ENCODE peak calls at places on chromosomes 3 and 15, in seven cellular contexts. Z, O, G, L, D, U and K are unnamed samples.

GRCh38 chr15:28878209-28878608 is 7.6 kb upstream of the APBA2 start:
- DNase-seq in Z (no peak), O (no peak), G (no peak), L (no peak), D (no peak), U (no peak), K (no peak)

GRCh38 chr3:70064194-70064787 is 64.8 kb downstream of the SAMMSON start:
- DNase-seq in Z (peak; percentile 15), O (no peak), G (peak; percentile 50), L (peak; percentile 7), D (peak; percentile 49), U (no peak), K (peak; percentile 3)

GRCh38 chr3:134056464-134056891 is 26.8 kb upstream of the SLCO2A1 start:
- DNase-seq in Z (no peak), O (no peak), G (no peak), L (no peak), D (no peak), U (no peak), K (no peak)

GRCh38 chr3:16030342-16030741 is 144.1 kb upstream of the GALNT15 start:
- DNase-seq in Z (no peak), O (no peak), G (no peak), L (no peak), D (no peak), U (no peak), K (no peak)

GRCh38 chr3:189927975-189928895 is 192.5 kb downstream of the P3H2 start:
- DNase-seq in Z (no peak), O (no peak), G (no peak), L (no peak), D (no peak), U (no peak), K (peak; percentile 83)

GRCh38 chr3:66948041-66948440 is 50.1 kb upstream of the KBTBD8 start:
- DNase-seq in Z (no peak), O (no peak), G (no peak), L (no peak), D (no peak), U (no peak), K (no peak)

GRCh38 chr3:38371541-38372213 is 25.1 kb downstream of the XYLB start:
- DNase-seq in Z (no peak), O (no peak), G (no peak), L (no peak), D (no peak), U (no peak), K (peak; percentile 45)

GRCh38 chr3:16511561-16512434 is 1.7 kb downstream of the RFTN1 start:
- DNase-seq in Z (peak; percentile 75), O (peak; percentile 76), G (peak; percentile 85), L (peak; percentile 30), D (no peak), U (peak; percentile 78), K (no peak)

GRCh38 chr3:29649815-29650547 is 369.1 kb downstream of the RBMS3 start:
- DNase-seq in Z (peak; percentile 25), O (no peak), G (peak; percentile 69), L (no peak), D (no peak), U (peak; percentile 45), K (no peak)

GRCh38 chr3:123899300-123899865 is 15.3 kb upstream of the MYLK start:
- DNase-seq in Z (no peak), O (no peak), G (no peak), L (no peak), D (no peak), U (no peak), K (peak; percentile 28)

GRCh38 chr3:38608086-38608775 is 41.3 kb downstream of the SCN5A start:
- DNase-seq in Z (no peak), O (no peak), G (no peak), L (no peak), D (no peak), U (no peak), K (no peak)

GRCh38 chr3:187491371-187491770 is 123.2 kb downstream of the RTP4 start:
- DNase-seq in Z (no peak), O (no peak), G (peak; percentile 29), L (no peak), D (no peak), U (no peak), K (no peak)

GRCh38 chr3:159823763-159824162 is 164.9 kb upstream of the IL12A start:
- DNase-seq in Z (no peak), O (no peak), G (no peak), L (no peak), D (no peak), U (no peak), K (no peak)

GRCh38 chr3:6177417-6177816 is 683.5 kb upstream of the GRM7 start:
- DNase-seq in Z (no peak), O (no peak), G (no peak), L (no peak), D (no peak), U (no peak), K (no peak)

GRCh38 chr3:112633757-112634156 is 7.2 kb downstream of the CCDC80 start:
- DNase-seq in Z (no peak), O (no peak), G (peak; percentile 49), L (no peak), D (no peak), U (no peak), K (no peak)

GRCh38 chr15:52124270-52124878 is 11.8 kb upstream of the BCL2L10 start:
- DNase-seq in Z (no peak), O (no peak), G (peak; percentile 93), L (no peak), D (no peak), U (no peak), K (peak; percentile 66)

GRCh38 chr3:59052803-59053411 is 3.1 kb upstream of the CFAP20DC start:
- DNase-seq in Z (peak; percentile 25), O (peak; percentile 9), G (peak; percentile 54), L (peak; percentile 3), D (no peak), U (no peak), K (peak; percentile 59)

GRCh38 chr3:54538346-54538745 is 389.5 kb downstream of the LRTM1 start:
- DNase-seq in Z (no peak), O (no peak), G (no peak), L (no peak), D (peak; percentile 26), U (no peak), K (peak; percentile 7)

GRCh38 chr3:151283907-151284461 is 5.6 kb upstream of the P2RY14 start:
- DNase-seq in Z (peak; percentile 7), O (no peak), G (peak; percentile 17), L (peak; percentile 53), D (no peak), U (peak; percentile 32), K (no peak)